ENCODE peak calls at places on chromosome 3, in nine cellular contexts. I is NCI-H1105; M is cardiac fibroblast; H is neural crest cell; Q is EH; P is GM12865; V is uterus; S is CD8-positive, alpha-beta memory T cell; W is ACHN. F is an unnamed sample.

GRCh38 chr3:179969525-179969924 is 67.2 kb downstream of the PEX5L start:
- DNase-seq in H (no peak), W (peak; percentile 0), S (no peak), Q (no peak), I (peak; percentile 96), V (no peak), P (peak; percentile 47), M (peak; percentile 72), F (no peak)

GRCh38 chr3:32313723-32314473 is 75.4 kb downstream of the CMTM8 start:
- DNase-seq in Q (peak; percentile 31), W (peak; percentile 48), H (no peak), I (no peak), V (no peak), S (no peak), M (peak; percentile 60), P (no peak), F (no peak)

GRCh38 chr3:94564247-94564646 is 501.4 kb downstream of the NSUN3 start:
- DNase-seq in H (no peak), V (no peak), I (no peak), S (no peak), W (no peak), P (no peak), M (no peak), Q (no peak), F (no peak)

GRCh38 chr3:125039897-125040175 is 16.0 kb downstream of the HEG1 start:
- DNase-seq in I (no peak), Q (peak; percentile 29), H (no peak), V (no peak), M (no peak), P (no peak), S (no peak), W (no peak), F (no peak)

GRCh38 chr3:171801738-171802600 is 8.3 kb downstream of the PLD1 start:
- DNase-seq in S (no peak), W (peak; percentile 24), V (no peak), M (peak; percentile 99), I (no peak), Q (peak; percentile 95), P (peak; percentile 70), H (no peak), F (no peak)

GRCh38 chr3:13189639-13190375 is 116.6 kb upstream of the IQSEC1 start:
- DNase-seq in Q (peak; percentile 68), V (no peak), I (no peak), P (peak; percentile 41), M (peak; percentile 7), H (no peak), S (no peak), W (no peak), F (no peak)

GRCh38 chr3:142889263-142890014 is 556 bp upstream of the PCOLCE2 start:
- DNase-seq in S (no peak), M (no peak), P (no peak), W (no peak), V (no peak), I (no peak), Q (no peak), H (no peak), F (no peak)

GRCh38 chr3:31868246-31868645 is 112.8 kb downstream of the OSBPL10 start:
- DNase-seq in H (no peak), Q (no peak), I (no peak), M (no peak), W (no peak), P (no peak), S (no peak), V (no peak), F (no peak)

GRCh38 chr3:39639344-39640236 is 169.8 kb upstream of the MYRIP start:
- DNase-seq in I (no peak), S (no peak), H (no peak), Q (peak; percentile 98), M (peak; percentile 96), V (no peak), P (no peak), W (peak; percentile 92), F (no peak)